ENCODE peak calls at places on chromosomes 1 and 21, in nine cellular contexts. One of them, this sample, is unnamed.

GRCh38 chr1:94951509-94952208 is 24.7 kb upstream of the CNN3 start:
- DNase-seq in neural progenitor cell: no peak
- DNase-seq in GM12865: no peak
- DNase-seq in lower lobe of right lung: no peak
- DNase-seq in HEK293T: no peak
- DNase-seq in NCI-H345: no peak
- DNase-seq in tibial artery: no peak
- DNase-seq in activated CD4-positive, alpha-beta T cell treated with anti-CD3 and anti-CD28 coated beads, Interleukin-2, amount 10 ng/mL, durations not matched to agents 24 days and 14 days: no peak
- DNase-seq in brain microvascular endothelial cell: no peak
- DNase-seq in this sample: no peak

GRCh38 chr1:60196026-60196425 is 122.5 kb upstream of the C1orf87 start:
- DNase-seq in neural progenitor cell: no peak
- DNase-seq in GM12865: no peak
- DNase-seq in lower lobe of right lung: no peak
- DNase-seq in HEK293T: no peak
- DNase-seq in NCI-H345: no peak
- DNase-seq in tibial artery: no peak
- DNase-seq in activated CD4-positive, alpha-beta T cell treated with anti-CD3 and anti-CD28 coated beads, Interleukin-2, amount 10 ng/mL, durations not matched to agents 24 days and 14 days: no peak
- DNase-seq in brain microvascular endothelial cell: no peak
- DNase-seq in this sample: no peak

GRCh38 chr1:23745515-23745914 is 2.2 kb downstream of the ELOA start:
- DNase-seq in neural progenitor cell: peak
- DNase-seq in GM12865: peak
- DNase-seq in lower lobe of right lung: no peak
- DNase-seq in HEK293T: peak
- DNase-seq in NCI-H345: no peak
- DNase-seq in tibial artery: no peak
- DNase-seq in activated CD4-positive, alpha-beta T cell treated with anti-CD3 and anti-CD28 coated beads, Interleukin-2, amount 10 ng/mL, durations not matched to agents 24 days and 14 days: no peak
- DNase-seq in brain microvascular endothelial cell: no peak
- DNase-seq in this sample: no peak

GRCh38 chr1:155125946-155126493 is 1.7 kb upstream of the EFNA1 start:
- DNase-seq in neural progenitor cell: peak
- DNase-seq in GM12865: no peak
- DNase-seq in lower lobe of right lung: peak
- DNase-seq in HEK293T: peak
- DNase-seq in NCI-H345: no peak
- DNase-seq in tibial artery: no peak
- DNase-seq in activated CD4-positive, alpha-beta T cell treated with anti-CD3 and anti-CD28 coated beads, Interleukin-2, amount 10 ng/mL, durations not matched to agents 24 days and 14 days: no peak
- DNase-seq in brain microvascular endothelial cell: no peak
- DNase-seq in this sample: no peak

GRCh38 chr1:234495231-234495990 is 16.4 kb upstream of the TARBP1 start:
- DNase-seq in neural progenitor cell: peak
- DNase-seq in GM12865: peak
- DNase-seq in lower lobe of right lung: no peak
- DNase-seq in HEK293T: no peak
- DNase-seq in NCI-H345: no peak
- DNase-seq in tibial artery: no peak
- DNase-seq in activated CD4-positive, alpha-beta T cell treated with anti-CD3 and anti-CD28 coated beads, Interleukin-2, amount 10 ng/mL, durations not matched to agents 24 days and 14 days: no peak
- DNase-seq in brain microvascular endothelial cell: peak
- DNase-seq in this sample: peak

GRCh38 chr1:57874426-57874825 is 450.6 kb upstream of the DAB1 start:
- DNase-seq in neural progenitor cell: no peak
- DNase-seq in GM12865: no peak
- DNase-seq in lower lobe of right lung: no peak
- DNase-seq in HEK293T: no peak
- DNase-seq in NCI-H345: peak
- DNase-seq in tibial artery: no peak
- DNase-seq in activated CD4-positive, alpha-beta T cell treated with anti-CD3 and anti-CD28 coated beads, Interleukin-2, amount 10 ng/mL, durations not matched to agents 24 days and 14 days: no peak
- DNase-seq in brain microvascular endothelial cell: no peak
- DNase-seq in this sample: peak

GRCh38 chr1:164755674-164756073 is 196.7 kb downstream of the PBX1 start:
- DNase-seq in neural progenitor cell: no peak
- DNase-seq in GM12865: no peak
- DNase-seq in lower lobe of right lung: no peak
- DNase-seq in HEK293T: no peak
- DNase-seq in NCI-H345: peak
- DNase-seq in tibial artery: no peak
- DNase-seq in activated CD4-positive, alpha-beta T cell treated with anti-CD3 and anti-CD28 coated beads, Interleukin-2, amount 10 ng/mL, durations not matched to agents 24 days and 14 days: no peak
- DNase-seq in brain microvascular endothelial cell: no peak
- DNase-seq in this sample: no peak

GRCh38 chr21:27480841-27481261 is 514.0 kb upstream of the ADAMTS5 start:
- DNase-seq in neural progenitor cell: no peak
- DNase-seq in GM12865: peak
- DNase-seq in lower lobe of right lung: no peak
- DNase-seq in HEK293T: no peak
- DNase-seq in NCI-H345: no peak
- DNase-seq in tibial artery: no peak
- DNase-seq in activated CD4-positive, alpha-beta T cell treated with anti-CD3 and anti-CD28 coated beads, Interleukin-2, amount 10 ng/mL, durations not matched to agents 24 days and 14 days: no peak
- DNase-seq in brain microvascular endothelial cell: peak
- DNase-seq in this sample: peak

GRCh38 chr1:18010408-18010807 is 97.2 kb upstream of the IGSF21 start:
- DNase-seq in neural progenitor cell: no peak
- DNase-seq in GM12865: no peak
- DNase-seq in lower lobe of right lung: no peak
- DNase-seq in HEK293T: no peak
- DNase-seq in NCI-H345: no peak
- DNase-seq in tibial artery: no peak
- DNase-seq in activated CD4-positive, alpha-beta T cell treated with anti-CD3 and anti-CD28 coated beads, Interleukin-2, amount 10 ng/mL, durations not matched to agents 24 days and 14 days: no peak
- DNase-seq in brain microvascular endothelial cell: no peak
- DNase-seq in this sample: no peak

GRCh38 chr1:226710501-226710900 is 28.6 kb downstream of the ITPKB start:
- DNase-seq in neural progenitor cell: no peak
- DNase-seq in GM12865: no peak
- DNase-seq in lower lobe of right lung: no peak
- DNase-seq in HEK293T: no peak
- DNase-seq in NCI-H345: no peak
- DNase-seq in tibial artery: no peak
- DNase-seq in activated CD4-positive, alpha-beta T cell treated with anti-CD3 and anti-CD28 coated beads, Interleukin-2, amount 10 ng/mL, durations not matched to agents 24 days and 14 days: no peak
- DNase-seq in brain microvascular endothelial cell: no peak
- DNase-seq in this sample: no peak

This sample was measured in astrocyte.